ENCODE peak calls at places on chromosomes 11 and 22, in eight cellular contexts. One of them, this sample, is unnamed.
A peak's percentile ranks its signal among the peaks of the same experiment; 100 is the strongest.

GRCh38 chr11:1218256-1218787 is 4.5 kb upstream of the MUC5B start:
- DNase-seq in fibroblast of gingiva: no peak
- DNase-seq in activated CD4-positive, CD25-positive, alpha-beta regulatory T cell treated with anti-CD3 and anti-CD28 coated beads, Interleukin-2, amount 50 U/mL, for 72 hours: no peak
- DNase-seq in AG08395: no peak
- DNase-seq in stimulated activated effector memory CD8-positive, alpha-beta T cell treated with anti-CD3 and anti-CD28 coated beads, Interleukin-12 subunit alpha, Interleukin-12 subunit beta, amount 100 ng/mL, for 72 hours: no peak
- DNase-seq in thyroid gland: no peak
- DNase-seq in fibroblast of pulmonary artery: no peak
- DNase-seq in activated gamma-delta T cell treated with Interleukin-2 at 50 U/mL for 16 hours: no peak
- DNase-seq in this sample: peak; percentile 28

GRCh38 chr22:19873960-19874306 is 19.3 kb upstream of the GNB1L start:
- DNase-seq in fibroblast of gingiva: no peak
- DNase-seq in stimulated activated effector memory CD8-positive, alpha-beta T cell treated with anti-CD3 and anti-CD28 coated beads, Interleukin-12 subunit alpha, Interleukin-12 subunit beta, amount 100 ng/mL, for 72 hours: no peak
- DNase-seq in fibroblast of pulmonary artery: no peak
- DNase-seq in activated CD4-positive, CD25-positive, alpha-beta regulatory T cell treated with anti-CD3 and anti-CD28 coated beads, Interleukin-2, amount 50 U/mL, for 72 hours: no peak
- DNase-seq in thyroid gland: no peak
- DNase-seq in activated gamma-delta T cell treated with Interleukin-2 at 50 U/mL for 16 hours: no peak
- DNase-seq in AG08395: no peak
- DNase-seq in this sample: peak; percentile 48

GRCh38 chr11:104531075-104531474 is 367.1 kb upstream of the PDGFD start:
- DNase-seq in stimulated activated effector memory CD8-positive, alpha-beta T cell treated with anti-CD3 and anti-CD28 coated beads, Interleukin-12 subunit alpha, Interleukin-12 subunit beta, amount 100 ng/mL, for 72 hours: no peak
- DNase-seq in fibroblast of gingiva: no peak
- DNase-seq in thyroid gland: no peak
- DNase-seq in activated gamma-delta T cell treated with Interleukin-2 at 50 U/mL for 16 hours: no peak
- DNase-seq in fibroblast of pulmonary artery: no peak
- DNase-seq in AG08395: no peak
- DNase-seq in activated CD4-positive, CD25-positive, alpha-beta regulatory T cell treated with anti-CD3 and anti-CD28 coated beads, Interleukin-2, amount 50 U/mL, for 72 hours: no peak
- DNase-seq in this sample: no peak

GRCh38 chr11:47979378-47980092 is 824 bp upstream of the PTPRJ start:
- DNase-seq in activated CD4-positive, CD25-positive, alpha-beta regulatory T cell treated with anti-CD3 and anti-CD28 coated beads, Interleukin-2, amount 50 U/mL, for 72 hours: no peak
- DNase-seq in AG08395: no peak
- DNase-seq in stimulated activated effector memory CD8-positive, alpha-beta T cell treated with anti-CD3 and anti-CD28 coated beads, Interleukin-12 subunit alpha, Interleukin-12 subunit beta, amount 100 ng/mL, for 72 hours: no peak
- DNase-seq in fibroblast of gingiva: no peak
- DNase-seq in thyroid gland: peak; percentile 64
- DNase-seq in activated gamma-delta T cell treated with Interleukin-2 at 50 U/mL for 16 hours: no peak
- DNase-seq in fibroblast of pulmonary artery: no peak
- DNase-seq in this sample: no peak

GRCh38 chr11:7575841-7576451 is 62.1 kb downstream of the PPFIBP2 start:
- DNase-seq in fibroblast of gingiva: peak; percentile 34
- DNase-seq in fibroblast of pulmonary artery: no peak
- DNase-seq in activated gamma-delta T cell treated with Interleukin-2 at 50 U/mL for 16 hours: no peak
- DNase-seq in stimulated activated effector memory CD8-positive, alpha-beta T cell treated with anti-CD3 and anti-CD28 coated beads, Interleukin-12 subunit alpha, Interleukin-12 subunit beta, amount 100 ng/mL, for 72 hours: no peak
- DNase-seq in activated CD4-positive, CD25-positive, alpha-beta regulatory T cell treated with anti-CD3 and anti-CD28 coated beads, Interleukin-2, amount 50 U/mL, for 72 hours: peak; percentile 61
- DNase-seq in thyroid gland: peak; percentile 80
- DNase-seq in AG08395: peak; percentile 67
- DNase-seq in this sample: no peak

GRCh38 chr22:35973388-35973787 is 55.2 kb downstream of the RBFOX2 start:
- DNase-seq in activated gamma-delta T cell treated with Interleukin-2 at 50 U/mL for 16 hours: no peak
- DNase-seq in stimulated activated effector memory CD8-positive, alpha-beta T cell treated with anti-CD3 and anti-CD28 coated beads, Interleukin-12 subunit alpha, Interleukin-12 subunit beta, amount 100 ng/mL, for 72 hours: no peak
- DNase-seq in activated CD4-positive, CD25-positive, alpha-beta regulatory T cell treated with anti-CD3 and anti-CD28 coated beads, Interleukin-2, amount 50 U/mL, for 72 hours: no peak
- DNase-seq in thyroid gland: no peak
- DNase-seq in AG08395: no peak
- DNase-seq in fibroblast of gingiva: no peak
- DNase-seq in fibroblast of pulmonary artery: no peak
- DNase-seq in this sample: no peak

GRCh38 chr11:33178443-33179154 is 17.3 kb upstream of the CSTF3 start:
- DNase-seq in thyroid gland: no peak
- DNase-seq in fibroblast of pulmonary artery: no peak
- DNase-seq in activated CD4-positive, CD25-positive, alpha-beta regulatory T cell treated with anti-CD3 and anti-CD28 coated beads, Interleukin-2, amount 50 U/mL, for 72 hours: no peak
- DNase-seq in activated gamma-delta T cell treated with Interleukin-2 at 50 U/mL for 16 hours: no peak
- DNase-seq in fibroblast of gingiva: no peak
- DNase-seq in AG08395: no peak
- DNase-seq in stimulated activated effector memory CD8-positive, alpha-beta T cell treated with anti-CD3 and anti-CD28 coated beads, Interleukin-12 subunit alpha, Interleukin-12 subunit beta, amount 100 ng/mL, for 72 hours: no peak
- DNase-seq in this sample: no peak

GRCh38 chr11:133835258-133836075 is 9.8 kb downstream of the SPATA19 start:
- DNase-seq in fibroblast of gingiva: no peak
- DNase-seq in activated CD4-positive, CD25-positive, alpha-beta regulatory T cell treated with anti-CD3 and anti-CD28 coated beads, Interleukin-2, amount 50 U/mL, for 72 hours: no peak
- DNase-seq in stimulated activated effector memory CD8-positive, alpha-beta T cell treated with anti-CD3 and anti-CD28 coated beads, Interleukin-12 subunit alpha, Interleukin-12 subunit beta, amount 100 ng/mL, for 72 hours: no peak
- DNase-seq in thyroid gland: peak; percentile 39
- DNase-seq in activated gamma-delta T cell treated with Interleukin-2 at 50 U/mL for 16 hours: no peak
- DNase-seq in AG08395: peak; percentile 76
- DNase-seq in fibroblast of pulmonary artery: peak; percentile 64
- DNase-seq in this sample: no peak

GRCh38 chr11:125262194-125262824 is 97.8 kb downstream of the PKNOX2 start:
- DNase-seq in stimulated activated effector memory CD8-positive, alpha-beta T cell treated with anti-CD3 and anti-CD28 coated beads, Interleukin-12 subunit alpha, Interleukin-12 subunit beta, amount 100 ng/mL, for 72 hours: no peak
- DNase-seq in activated CD4-positive, CD25-positive, alpha-beta regulatory T cell treated with anti-CD3 and anti-CD28 coated beads, Interleukin-2, amount 50 U/mL, for 72 hours: no peak
- DNase-seq in fibroblast of pulmonary artery: no peak
- DNase-seq in AG08395: no peak
- DNase-seq in activated gamma-delta T cell treated with Interleukin-2 at 50 U/mL for 16 hours: no peak
- DNase-seq in thyroid gland: peak; percentile 96
- DNase-seq in fibroblast of gingiva: no peak
- DNase-seq in this sample: peak; percentile 73

GRCh38 chr11:70510106-70510505 is 111.8 kb downstream of the CTTN start:
- DNase-seq in activated gamma-delta T cell treated with Interleukin-2 at 50 U/mL for 16 hours: no peak
- DNase-seq in activated CD4-positive, CD25-positive, alpha-beta regulatory T cell treated with anti-CD3 and anti-CD28 coated beads, Interleukin-2, amount 50 U/mL, for 72 hours: no peak
- DNase-seq in AG08395: no peak
- DNase-seq in fibroblast of pulmonary artery: no peak
- DNase-seq in fibroblast of gingiva: no peak
- DNase-seq in thyroid gland: no peak
- DNase-seq in stimulated activated effector memory CD8-positive, alpha-beta T cell treated with anti-CD3 and anti-CD28 coated beads, Interleukin-12 subunit alpha, Interleukin-12 subunit beta, amount 100 ng/mL, for 72 hours: no peak
- DNase-seq in this sample: no peak

GRCh38 chr22:40289991-40290459 is 56.3 kb upstream of the ADSL start:
- DNase-seq in fibroblast of pulmonary artery: no peak
- DNase-seq in thyroid gland: no peak
- DNase-seq in fibroblast of gingiva: no peak
- DNase-seq in AG08395: no peak
- DNase-seq in activated gamma-delta T cell treated with Interleukin-2 at 50 U/mL for 16 hours: peak; percentile 62
- DNase-seq in stimulated activated effector memory CD8-positive, alpha-beta T cell treated with anti-CD3 and anti-CD28 coated beads, Interleukin-12 subunit alpha, Interleukin-12 subunit beta, amount 100 ng/mL, for 72 hours: peak; percentile 49
- DNase-seq in activated CD4-positive, CD25-positive, alpha-beta regulatory T cell treated with anti-CD3 and anti-CD28 coated beads, Interleukin-2, amount 50 U/mL, for 72 hours: peak; percentile 63
- DNase-seq in this sample: no peak

GRCh38 chr22:39487826-39488520 is 14.1 kb upstream of the MIEF1 start:
- DNase-seq in fibroblast of pulmonary artery: no peak
- DNase-seq in activated CD4-positive, CD25-positive, alpha-beta regulatory T cell treated with anti-CD3 and anti-CD28 coated beads, Interleukin-2, amount 50 U/mL, for 72 hours: no peak
- DNase-seq in thyroid gland: no peak
- DNase-seq in stimulated activated effector memory CD8-positive, alpha-beta T cell treated with anti-CD3 and anti-CD28 coated beads, Interleukin-12 subunit alpha, Interleukin-12 subunit beta, amount 100 ng/mL, for 72 hours: no peak
- DNase-seq in fibroblast of gingiva: no peak
- DNase-seq in activated gamma-delta T cell treated with Interleukin-2 at 50 U/mL for 16 hours: no peak
- DNase-seq in AG08395: no peak
- DNase-seq in this sample: no peak

GRCh38 chr11:8693010-8693551 is 10.5 kb downstream of the RPL27A start:
- DNase-seq in activated gamma-delta T cell treated with Interleukin-2 at 50 U/mL for 16 hours: no peak
- DNase-seq in AG08395: no peak
- DNase-seq in thyroid gland: no peak
- DNase-seq in fibroblast of gingiva: peak; percentile 14
- DNase-seq in fibroblast of pulmonary artery: no peak
- DNase-seq in stimulated activated effector memory CD8-positive, alpha-beta T cell treated with anti-CD3 and anti-CD28 coated beads, Interleukin-12 subunit alpha, Interleukin-12 subunit beta, amount 100 ng/mL, for 72 hours: no peak
- DNase-seq in activated CD4-positive, CD25-positive, alpha-beta regulatory T cell treated with anti-CD3 and anti-CD28 coated beads, Interleukin-2, amount 50 U/mL, for 72 hours: no peak
- DNase-seq in this sample: peak; percentile 23

GRCh38 chr11:27282806-27283205 is 80.2 kb downstream of the CCDC34 start:
- DNase-seq in AG08395: no peak
- DNase-seq in thyroid gland: no peak
- DNase-seq in fibroblast of pulmonary artery: peak; percentile 40
- DNase-seq in activated CD4-positive, CD25-positive, alpha-beta regulatory T cell treated with anti-CD3 and anti-CD28 coated beads, Interleukin-2, amount 50 U/mL, for 72 hours: no peak
- DNase-seq in stimulated activated effector memory CD8-positive, alpha-beta T cell treated with anti-CD3 and anti-CD28 coated beads, Interleukin-12 subunit alpha, Interleukin-12 subunit beta, amount 100 ng/mL, for 72 hours: no peak
- DNase-seq in activated gamma-delta T cell treated with Interleukin-2 at 50 U/mL for 16 hours: no peak
- DNase-seq in fibroblast of gingiva: no peak
- DNase-seq in this sample: no peak

GRCh38 chr11:61968758-61969390 is 1.4 kb upstream of the FTH1 start:
- DNase-seq in thyroid gland: no peak
- DNase-seq in activated gamma-delta T cell treated with Interleukin-2 at 50 U/mL for 16 hours: no peak
- DNase-seq in fibroblast of pulmonary artery: peak; percentile 27
- DNase-seq in fibroblast of gingiva: no peak
- DNase-seq in AG08395: no peak
- DNase-seq in activated CD4-positive, CD25-positive, alpha-beta regulatory T cell treated with anti-CD3 and anti-CD28 coated beads, Interleukin-2, amount 50 U/mL, for 72 hours: no peak
- DNase-seq in stimulated activated effector memory CD8-positive, alpha-beta T cell treated with anti-CD3 and anti-CD28 coated beads, Interleukin-12 subunit alpha, Interleukin-12 subunit beta, amount 100 ng/mL, for 72 hours: no peak
- DNase-seq in this sample: peak; percentile 52

GRCh38 chr11:116233581-116233980 is 539.2 kb downstream of the BUD13 start:
- DNase-seq in activated CD4-positive, CD25-positive, alpha-beta regulatory T cell treated with anti-CD3 and anti-CD28 coated beads, Interleukin-2, amount 50 U/mL, for 72 hours: no peak
- DNase-seq in activated gamma-delta T cell treated with Interleukin-2 at 50 U/mL for 16 hours: no peak
- DNase-seq in fibroblast of pulmonary artery: no peak
- DNase-seq in fibroblast of gingiva: no peak
- DNase-seq in stimulated activated effector memory CD8-positive, alpha-beta T cell treated with anti-CD3 and anti-CD28 coated beads, Interleukin-12 subunit alpha, Interleukin-12 subunit beta, amount 100 ng/mL, for 72 hours: no peak
- DNase-seq in thyroid gland: no peak
- DNase-seq in AG08395: no peak
- DNase-seq in this sample: no peak

GRCh38 chr11:47907499-47907898 is 59.3 kb upstream of the NUP160 start:
- DNase-seq in stimulated activated effector memory CD8-positive, alpha-beta T cell treated with anti-CD3 and anti-CD28 coated beads, Interleukin-12 subunit alpha, Interleukin-12 subunit beta, amount 100 ng/mL, for 72 hours: no peak
- DNase-seq in thyroid gland: no peak
- DNase-seq in activated gamma-delta T cell treated with Interleukin-2 at 50 U/mL for 16 hours: no peak
- DNase-seq in AG08395: no peak
- DNase-seq in activated CD4-positive, CD25-positive, alpha-beta regulatory T cell treated with anti-CD3 and anti-CD28 coated beads, Interleukin-2, amount 50 U/mL, for 72 hours: no peak
- DNase-seq in fibroblast of pulmonary artery: peak; percentile 82
- DNase-seq in fibroblast of gingiva: peak; percentile 13
- DNase-seq in this sample: no peak

GRCh38 chr11:43930868-43931716 is 11.3 kb upstream of the C11orf96 start:
- DNase-seq in AG08395: no peak
- DNase-seq in thyroid gland: no peak
- DNase-seq in activated gamma-delta T cell treated with Interleukin-2 at 50 U/mL for 16 hours: no peak
- DNase-seq in fibroblast of gingiva: no peak
- DNase-seq in stimulated activated effector memory CD8-positive, alpha-beta T cell treated with anti-CD3 and anti-CD28 coated beads, Interleukin-12 subunit alpha, Interleukin-12 subunit beta, amount 100 ng/mL, for 72 hours: no peak
- DNase-seq in fibroblast of pulmonary artery: peak; percentile 50
- DNase-seq in activated CD4-positive, CD25-positive, alpha-beta regulatory T cell treated with anti-CD3 and anti-CD28 coated beads, Interleukin-2, amount 50 U/mL, for 72 hours: no peak
- DNase-seq in this sample: no peak

GRCh38 chr22:46335201-46336118 is at the start of gene TRMU:
- DNase-seq in activated gamma-delta T cell treated with Interleukin-2 at 50 U/mL for 16 hours: peak; percentile 71
- DNase-seq in fibroblast of pulmonary artery: peak; percentile 89
- DNase-seq in activated CD4-positive, CD25-positive, alpha-beta regulatory T cell treated with anti-CD3 and anti-CD28 coated beads, Interleukin-2, amount 50 U/mL, for 72 hours: peak; percentile 85
- DNase-seq in stimulated activated effector memory CD8-positive, alpha-beta T cell treated with anti-CD3 and anti-CD28 coated beads, Interleukin-12 subunit alpha, Interleukin-12 subunit beta, amount 100 ng/mL, for 72 hours: peak; percentile 65
- DNase-seq in fibroblast of gingiva: peak; percentile 88
- DNase-seq in AG08395: peak; percentile 98
- DNase-seq in thyroid gland: peak; percentile 84
- DNase-seq in this sample: peak; percentile 90

GRCh38 chr11:14418801-14419417 is 59.9 kb upstream of the RRAS2 start:
- DNase-seq in stimulated activated effector memory CD8-positive, alpha-beta T cell treated with anti-CD3 and anti-CD28 coated beads, Interleukin-12 subunit alpha, Interleukin-12 subunit beta, amount 100 ng/mL, for 72 hours: no peak
- DNase-seq in activated gamma-delta T cell treated with Interleukin-2 at 50 U/mL for 16 hours: no peak
- DNase-seq in AG08395: no peak
- DNase-seq in fibroblast of pulmonary artery: peak; percentile 36
- DNase-seq in activated CD4-positive, CD25-positive, alpha-beta regulatory T cell treated with anti-CD3 and anti-CD28 coated beads, Interleukin-2, amount 50 U/mL, for 72 hours: no peak
- DNase-seq in fibroblast of gingiva: peak; percentile 30
- DNase-seq in thyroid gland: no peak
- DNase-seq in this sample: no peak

GRCh38 chr11:45872513-45873356 is 12.7 kb upstream of the MAPK8IP1 start:
- DNase-seq in activated CD4-positive, CD25-positive, alpha-beta regulatory T cell treated with anti-CD3 and anti-CD28 coated beads, Interleukin-2, amount 50 U/mL, for 72 hours: peak; percentile 35
- DNase-seq in thyroid gland: no peak
- DNase-seq in fibroblast of pulmonary artery: peak; percentile 81
- DNase-seq in AG08395: peak; percentile 86
- DNase-seq in activated gamma-delta T cell treated with Interleukin-2 at 50 U/mL for 16 hours: no peak
- DNase-seq in fibroblast of gingiva: peak; percentile 57
- DNase-seq in stimulated activated effector memory CD8-positive, alpha-beta T cell treated with anti-CD3 and anti-CD28 coated beads, Interleukin-12 subunit alpha, Interleukin-12 subunit beta, amount 100 ng/mL, for 72 hours: no peak
- DNase-seq in this sample: no peak

GRCh38 chr22:49398115-49398514 is 429.6 kb downstream of the BRD1 start:
- DNase-seq in activated CD4-positive, CD25-positive, alpha-beta regulatory T cell treated with anti-CD3 and anti-CD28 coated beads, Interleukin-2, amount 50 U/mL, for 72 hours: no peak
- DNase-seq in AG08395: no peak
- DNase-seq in stimulated activated effector memory CD8-positive, alpha-beta T cell treated with anti-CD3 and anti-CD28 coated beads, Interleukin-12 subunit alpha, Interleukin-12 subunit beta, amount 100 ng/mL, for 72 hours: no peak
- DNase-seq in fibroblast of pulmonary artery: no peak
- DNase-seq in thyroid gland: no peak
- DNase-seq in activated gamma-delta T cell treated with Interleukin-2 at 50 U/mL for 16 hours: no peak
- DNase-seq in fibroblast of gingiva: no peak
- DNase-seq in this sample: peak; percentile 33

GRCh38 chr11:17801166-17801565 is 66.6 kb downstream of the KCNC1 start:
- DNase-seq in thyroid gland: no peak
- DNase-seq in activated CD4-positive, CD25-positive, alpha-beta regulatory T cell treated with anti-CD3 and anti-CD28 coated beads, Interleukin-2, amount 50 U/mL, for 72 hours: no peak
- DNase-seq in stimulated activated effector memory CD8-positive, alpha-beta T cell treated with anti-CD3 and anti-CD28 coated beads, Interleukin-12 subunit alpha, Interleukin-12 subunit beta, amount 100 ng/mL, for 72 hours: no peak
- DNase-seq in fibroblast of gingiva: no peak
- DNase-seq in activated gamma-delta T cell treated with Interleukin-2 at 50 U/mL for 16 hours: no peak
- DNase-seq in fibroblast of pulmonary artery: no peak
- DNase-seq in AG08395: no peak
- DNase-seq in this sample: no peak

GRCh38 chr22:32801436-32802290 is at the start of gene TIMP3:
- DNase-seq in activated gamma-delta T cell treated with Interleukin-2 at 50 U/mL for 16 hours: no peak
- DNase-seq in fibroblast of pulmonary artery: peak; percentile 61
- DNase-seq in thyroid gland: peak; percentile 93
- DNase-seq in AG08395: peak; percentile 98
- DNase-seq in activated CD4-positive, CD25-positive, alpha-beta regulatory T cell treated with anti-CD3 and anti-CD28 coated beads, Interleukin-2, amount 50 U/mL, for 72 hours: no peak
- DNase-seq in stimulated activated effector memory CD8-positive, alpha-beta T cell treated with anti-CD3 and anti-CD28 coated beads, Interleukin-12 subunit alpha, Interleukin-12 subunit beta, amount 100 ng/mL, for 72 hours: no peak
- DNase-seq in fibroblast of gingiva: peak; percentile 69
- DNase-seq in this sample: peak; percentile 95

GRCh38 chr22:37178350-37179125 is 9.5 kb downstream of the C1QTNF6 start:
- DNase-seq in stimulated activated effector memory CD8-positive, alpha-beta T cell treated with anti-CD3 and anti-CD28 coated beads, Interleukin-12 subunit alpha, Interleukin-12 subunit beta, amount 100 ng/mL, for 72 hours: no peak
- DNase-seq in activated gamma-delta T cell treated with Interleukin-2 at 50 U/mL for 16 hours: no peak
- DNase-seq in thyroid gland: peak; percentile 30
- DNase-seq in AG08395: peak; percentile 33
- DNase-seq in activated CD4-positive, CD25-positive, alpha-beta regulatory T cell treated with anti-CD3 and anti-CD28 coated beads, Interleukin-2, amount 50 U/mL, for 72 hours: no peak
- DNase-seq in fibroblast of gingiva: peak; percentile 29
- DNase-seq in fibroblast of pulmonary artery: peak; percentile 66
- DNase-seq in this sample: peak; percentile 61

GRCh38 chr22:22463855-22464540 is 44.5 kb downstream of the ZNF280B start:
- DNase-seq in AG08395: peak; percentile 63
- DNase-seq in activated CD4-positive, CD25-positive, alpha-beta regulatory T cell treated with anti-CD3 and anti-CD28 coated beads, Interleukin-2, amount 50 U/mL, for 72 hours: peak; percentile 35
- DNase-seq in fibroblast of gingiva: peak; percentile 29
- DNase-seq in stimulated activated effector memory CD8-positive, alpha-beta T cell treated with anti-CD3 and anti-CD28 coated beads, Interleukin-12 subunit alpha, Interleukin-12 subunit beta, amount 100 ng/mL, for 72 hours: peak; percentile 44
- DNase-seq in fibroblast of pulmonary artery: peak; percentile 79
- DNase-seq in activated gamma-delta T cell treated with Interleukin-2 at 50 U/mL for 16 hours: peak; percentile 42
- DNase-seq in thyroid gland: peak; percentile 41
- DNase-seq in this sample: no peak

GRCh38 chr22:38257170-38257569 is 15.6 kb downstream of the TMEM184B start:
- DNase-seq in activated CD4-positive, CD25-positive, alpha-beta regulatory T cell treated with anti-CD3 and anti-CD28 coated beads, Interleukin-2, amount 50 U/mL, for 72 hours: no peak
- DNase-seq in activated gamma-delta T cell treated with Interleukin-2 at 50 U/mL for 16 hours: no peak
- DNase-seq in fibroblast of pulmonary artery: peak; percentile 82
- DNase-seq in fibroblast of gingiva: peak; percentile 77
- DNase-seq in stimulated activated effector memory CD8-positive, alpha-beta T cell treated with anti-CD3 and anti-CD28 coated beads, Interleukin-12 subunit alpha, Interleukin-12 subunit beta, amount 100 ng/mL, for 72 hours: no peak
- DNase-seq in thyroid gland: no peak
- DNase-seq in AG08395: peak; percentile 86
- DNase-seq in this sample: no peak

GRCh38 chr11:47857485-47858168 is 9.5 kb upstream of the NUP160 start:
- DNase-seq in activated gamma-delta T cell treated with Interleukin-2 at 50 U/mL for 16 hours: no peak
- DNase-seq in stimulated activated effector memory CD8-positive, alpha-beta T cell treated with anti-CD3 and anti-CD28 coated beads, Interleukin-12 subunit alpha, Interleukin-12 subunit beta, amount 100 ng/mL, for 72 hours: no peak
- DNase-seq in fibroblast of gingiva: no peak
- DNase-seq in thyroid gland: no peak
- DNase-seq in fibroblast of pulmonary artery: no peak
- DNase-seq in activated CD4-positive, CD25-positive, alpha-beta regulatory T cell treated with anti-CD3 and anti-CD28 coated beads, Interleukin-2, amount 50 U/mL, for 72 hours: no peak
- DNase-seq in AG08395: no peak
- DNase-seq in this sample: no peak

This sample was measured in sciatic nerve.